ENCODE peak calls at places on chromosomes 3 and 15, in six cellular contexts. B is A549, M is ovary, Z is colonic mucosa, Y is fibroblast of lung, P is sigmoid colon. D is an unnamed sample.

GRCh38 chr15:89686522-89686921 is 4.0 kb downstream of the PEX11A start:
- DNase-seq in P (no peak), Z (no peak), B (no peak), M (no peak), Y (no peak), D (no peak)

GRCh38 chr3:59774613-59775012 is 724.8 kb upstream of the CFAP20DC start:
- DNase-seq in B (no peak), Y (peak; percentile 95), P (no peak), Z (no peak), M (no peak), D (no peak)

GRCh38 chr3:73056365-73057150 is 4.9 kb upstream of the EBLN2 start:
- DNase-seq in B (peak; percentile 12), Z (no peak), P (no peak), Y (no peak), M (no peak), D (no peak)

GRCh38 chr3:46448721-46449120 is 16.0 kb downstream of the LTF start:
- DNase-seq in M (no peak), P (no peak), B (no peak), Y (no peak), Z (no peak), D (no peak)

GRCh38 chr15:69194854-69195253 is 34.4 kb downstream of the GLCE start:
- DNase-seq in P (no peak), M (no peak), Y (peak; percentile 9), Z (no peak), B (no peak), D (no peak)

GRCh38 chr3:189099031-189099471 is 72.7 kb upstream of the TPRG1 start:
- DNase-seq in Z (peak; percentile 51), M (peak; percentile 91), B (no peak), Y (no peak), P (peak; percentile 85), D (no peak)

GRCh38 chr3:155658006-155658405 is 86.9 kb downstream of the PLCH1 start:
- DNase-seq in M (no peak), Z (no peak), P (no peak), B (no peak), Y (no peak), D (no peak)

GRCh38 chr3:59273976-59274375 is 224.2 kb upstream of the CFAP20DC start:
- DNase-seq in Y (peak; percentile 65), P (no peak), M (no peak), Z (no peak), B (no peak), D (no peak)

GRCh38 chr15:45704329-45705249 is 69.8 kb downstream of the SQOR start:
- DNase-seq in P (peak; percentile 67), M (no peak), B (no peak), Z (peak; percentile 73), Y (no peak), D (no peak)

GRCh38 chr15:95635666-95636065 is 694.8 kb upstream of the NR2F2 start:
- DNase-seq in Y (no peak), Z (no peak), B (no peak), M (no peak), P (no peak), D (no peak)

GRCh38 chr15:89382288-89382687 is 47.7 kb upstream of the POLG start:
- DNase-seq in P (no peak), M (no peak), Y (no peak), B (no peak), Z (no peak), D (no peak)

GRCh38 chr3:33417051-33417673 is 23.0 kb downstream of the UBP1 start:
- DNase-seq in B (no peak), P (no peak), M (no peak), Y (peak; percentile 20), Z (no peak), D (no peak)

GRCh38 chr3:133408961-133409360 is 9.1 kb downstream of the BFSP2 start:
- DNase-seq in P (no peak), M (no peak), B (no peak), Z (no peak), Y (peak; percentile 67), D (no peak)

GRCh38 chr15:40130118-40130517 is 21.4 kb upstream of the BMF start:
- DNase-seq in M (no peak), Y (no peak), Z (no peak), B (no peak), P (no peak), D (no peak)

GRCh38 chr3:47542614-47543173 is 29.2 kb upstream of the ELP6 start:
- DNase-seq in Y (peak; percentile 84), Z (no peak), M (peak; percentile 58), P (peak; percentile 82), B (no peak), D (no peak)

GRCh38 chr3:156449712-156450574 is 105.0 kb downstream of the SSR3 start:
- DNase-seq in M (no peak), Y (no peak), B (peak; percentile 28), Z (no peak), P (no peak), D (no peak)

GRCh38 chr15:83654379-83655236 is 685 bp downstream of the ADAMTSL3 start:
- DNase-seq in Y (no peak), B (no peak), P (peak; percentile 82), Z (no peak), M (no peak), D (no peak)

GRCh38 chr3:10772230-10773161 is 43.5 kb upstream of the SLC6A11 start:
- DNase-seq in Z (peak; percentile 9), M (no peak), P (no peak), Y (peak; percentile 7), B (peak; percentile 37), D (no peak)

GRCh38 chr15:29685156-29686078 is 136.9 kb downstream of the TJP1 start:
- DNase-seq in Z (no peak), B (no peak), Y (peak; percentile 76), M (no peak), P (no peak), D (no peak)

GRCh38 chr15:79157631-79158592 is 67.3 kb upstream of the RASGRF1 start:
- DNase-seq in Z (no peak), M (no peak), Y (no peak), B (no peak), P (no peak), D (no peak)

GRCh38 chr15:42037650-42038049 is 16.8 kb upstream of the PLA2G4E start:
- DNase-seq in M (no peak), Y (no peak), Z (peak; percentile 87), B (no peak), P (no peak), D (no peak)

GRCh38 chr15:72907733-72908132 is 124.2 kb upstream of the ADPGK start:
- DNase-seq in M (peak; percentile 30), B (no peak), Y (no peak), Z (no peak), P (no peak), D (no peak)

GRCh38 chr3:81871358-81872152 is 110.1 kb upstream of the GBE1 start:
- DNase-seq in P (no peak), Z (no peak), M (no peak), B (no peak), Y (no peak), D (no peak)

GRCh38 chr3:48898383-48899234 is at the start of gene SLC25A20:
- DNase-seq in Y (peak; percentile 78), M (peak; percentile 85), Z (peak; percentile 96), P (peak; percentile 95), B (peak; percentile 70), D (peak; percentile 81)

GRCh38 chr3:48896991-48897390 is 1.7 kb downstream of the SLC25A20 start:
- DNase-seq in B (no peak), Z (no peak), Y (no peak), P (no peak), M (peak; percentile 15), D (no peak)

GRCh38 chr3:48899298-48899697 is 616 bp upstream of the SLC25A20 start:
- DNase-seq in Z (no peak), Y (no peak), B (no peak), M (no peak), P (no peak), D (peak; percentile 14)

DNA sequence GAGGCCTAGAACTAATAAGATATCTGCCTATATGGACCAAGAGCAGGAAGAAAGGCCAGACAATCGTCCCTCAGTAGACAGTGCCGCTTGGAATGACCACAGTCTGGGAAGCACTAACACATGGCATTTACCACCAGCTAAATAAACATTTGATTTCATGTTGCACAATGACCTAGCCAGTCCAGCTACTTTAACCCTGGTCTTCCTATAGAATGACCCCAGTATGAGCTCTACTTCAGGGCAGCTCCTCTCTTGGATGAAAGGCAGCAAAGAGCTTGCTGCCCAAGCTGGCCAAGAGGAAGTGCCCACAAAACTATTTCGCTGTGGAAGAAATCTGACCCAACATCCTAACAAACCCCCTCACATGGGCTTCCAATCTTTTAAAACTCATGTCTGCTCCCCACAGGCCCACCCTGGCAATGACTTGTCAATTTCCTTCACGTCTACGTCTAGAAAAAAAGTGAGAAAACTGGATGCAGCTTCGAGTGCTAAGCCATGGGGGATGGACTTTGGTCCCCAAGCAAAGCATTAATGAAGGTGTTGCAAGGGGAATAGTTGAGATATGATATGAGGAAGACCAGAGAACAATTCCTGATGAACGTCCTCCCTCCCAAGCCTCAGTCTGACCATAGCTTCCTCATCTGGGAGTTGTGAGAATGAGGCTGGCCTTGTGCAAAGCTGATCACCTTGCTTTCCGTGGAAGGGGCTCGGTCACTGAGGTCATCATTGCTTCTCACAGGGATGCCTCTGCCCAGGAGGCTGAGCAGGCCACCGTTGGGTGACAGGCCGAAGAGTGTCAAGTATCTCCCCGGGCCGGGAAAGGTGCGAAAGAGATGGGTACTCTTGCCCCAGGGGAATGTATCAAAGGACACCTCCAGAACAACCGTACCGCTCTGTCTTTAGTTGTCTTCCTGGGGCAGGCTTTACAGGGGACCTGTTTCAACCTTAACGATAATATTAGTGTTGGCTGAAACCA is 993 bp downstream of the SLC25A20 start:
- DNase-seq in Y (no peak), B (no peak), M (no peak), P (no peak), Z (peak; percentile 36), D (no peak)
- H3K27ac ChIP-seq in Y (peak overlapping the region; percentile 9), B (peak overlapping the region; percentile 88), M (no peak overlapping the region), P (peak overlapping the region; percentile 74), Z (peak overlapping the region; percentile 81), D (peak overlapping the region; percentile 60)

GRCh38 chr3:176512037-176512436 is 685.2 kb downstream of the TBL1XR1 start:
- DNase-seq in B (no peak), Y (no peak), P (no peak), M (no peak), Z (no peak), D (no peak)
- H3K9me3 ChIP-seq in B (peaks cover 4% of the 10 kb centered on the region), Y (no peaks in the 10 kb centered on the region), P (peaks cover 2% of the 10 kb centered on the region), M (peaks cover 12% of the 10 kb centered on the region), Z (no peaks in the 10 kb centered on the region), D (peaks cover 9% of the 10 kb centered on the region)

DNA sequence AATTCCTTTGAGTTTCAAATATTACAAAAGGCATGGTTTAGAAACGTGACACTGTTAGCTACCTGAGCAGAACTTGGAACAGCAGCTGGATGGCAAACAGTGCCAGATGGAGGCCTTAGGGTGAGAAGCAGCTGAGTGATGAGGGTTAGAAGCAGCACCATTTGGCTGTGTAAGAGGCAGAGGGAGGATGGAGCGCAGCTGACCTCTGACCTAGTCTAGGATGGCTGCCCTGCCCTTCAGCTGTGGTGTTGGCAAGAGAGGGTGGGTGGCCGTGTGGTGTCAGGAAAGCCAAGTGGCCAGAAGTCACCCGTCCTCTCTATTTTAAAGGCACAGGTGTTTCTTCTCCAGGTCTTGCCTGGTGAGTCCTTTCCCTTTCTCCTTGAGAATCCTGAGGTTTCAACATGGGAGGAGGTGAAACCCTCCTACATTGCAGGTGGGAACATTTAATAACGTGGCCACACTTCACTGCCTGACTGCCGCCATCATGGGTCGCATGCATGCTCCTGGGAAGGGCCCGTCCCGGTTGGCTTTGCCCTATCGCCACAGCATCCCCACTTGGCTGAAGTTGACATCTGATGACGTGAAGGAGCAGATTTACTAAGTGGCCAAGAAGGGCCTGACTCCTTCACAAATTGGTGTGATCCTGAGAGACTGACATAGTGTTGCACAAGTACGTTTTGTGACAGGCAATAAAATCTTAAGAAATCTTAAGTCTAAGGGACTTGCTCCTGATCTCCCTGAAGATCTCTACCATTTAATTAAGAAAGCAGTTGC is 17.6 kb downstream of the BCL2L10 start:
- DNase-seq in P (no peak), B (no peak), M (no peak), Z (no peak), Y (no peak), D (no peak)
- H3K27ac ChIP-seq in P (no peak overlapping the region), B (peak overlapping the region; percentile 91), M (no peak overlapping the region), Z (no peak overlapping the region), Y (peak overlapping the region; percentile 75), D (no peak overlapping the region)

GRCh38 chr3:420584-420983 is 224.0 kb downstream of the CHL1 start:
- DNase-seq in B (no peak), Y (no peak), P (no peak), M (no peak), Z (no peak), D (no peak)
- H3K9me3 ChIP-seq in B (peaks cover 2% of the 10 kb centered on the region), Y (no peaks in the 10 kb centered on the region), P (no peaks in the 10 kb centered on the region), M (no peaks in the 10 kb centered on the region), Z (no peaks in the 10 kb centered on the region), D (no peaks in the 10 kb centered on the region)